ENCODE peak calls at places on chromosome 20, in five cellular contexts. L, W, Q, A and Z are unnamed samples.

GRCh38 chr20:53492212-53492611 is 101.4 kb downstream of the ZNF217 start:
- DNase-seq in L (no peak), W (no peak), Q (no peak), A (no peak), Z (no peak)

GRCh38 chr20:6976535-6976934 is 209.0 kb downstream of the BMP2 start:
- DNase-seq in L (no peak), W (no peak), Q (no peak), A (no peak), Z (no peak)

GRCh38 chr20:37295595-37295994 is 6.1 kb downstream of the MANBAL start:
- DNase-seq in L (no peak), W (no peak), Q (no peak), A (no peak), Z (no peak)

GRCh38 chr20:3739054-3739925 is 6.8 kb downstream of the HSPA12B start:
- DNase-seq in L (no peak), W (no peak), Q (no peak), A (no peak), Z (no peak)

GRCh38 chr20:44187054-44187762 is at the start of gene JPH2:
- DNase-seq in L (peak), W (peak), Q (peak), A (peak), Z (no peak)

GRCh38 chr20:44745560-44746366 is at the start of gene KCNK15:
- DNase-seq in L (no peak), W (peak), Q (peak), A (peak), Z (no peak)

GRCh38 chr20:54510546-54511129 is 35.2 kb downstream of the DOK5 start:
- DNase-seq in L (no peak), W (peak), Q (peak), A (no peak), Z (no peak)

GRCh38 chr20:20226554-20226953 is 141.3 kb upstream of the INSM1 start:
- DNase-seq in L (no peak), W (no peak), Q (no peak), A (no peak), Z (no peak)

GRCh38 chr20:23094213-23094896 is 8.2 kb upstream of the CD93 start:
- DNase-seq in L (no peak), W (no peak), Q (no peak), A (no peak), Z (no peak)

GRCh38 chr20:46549188-46549967 is 1.1 kb downstream of the OCSTAMP start:
- DNase-seq in L (no peak), W (no peak), Q (no peak), A (no peak), Z (no peak)

GRCh38 chr20:31707994-31708744 is 14.5 kb downstream of the BCL2L1 start:
- DNase-seq in L (peak), W (peak), Q (peak), A (no peak), Z (peak)

GRCh38 chr20:62135573-62136266 is 7.5 kb downstream of the PSMA7 start:
- DNase-seq in L (no peak), W (no peak), Q (no peak), A (no peak), Z (no peak)
- TF ChIP-seq POLR2A in L (no peak), W (no peak), Q (no peak), A (no peak), Z (peak)

DNA sequence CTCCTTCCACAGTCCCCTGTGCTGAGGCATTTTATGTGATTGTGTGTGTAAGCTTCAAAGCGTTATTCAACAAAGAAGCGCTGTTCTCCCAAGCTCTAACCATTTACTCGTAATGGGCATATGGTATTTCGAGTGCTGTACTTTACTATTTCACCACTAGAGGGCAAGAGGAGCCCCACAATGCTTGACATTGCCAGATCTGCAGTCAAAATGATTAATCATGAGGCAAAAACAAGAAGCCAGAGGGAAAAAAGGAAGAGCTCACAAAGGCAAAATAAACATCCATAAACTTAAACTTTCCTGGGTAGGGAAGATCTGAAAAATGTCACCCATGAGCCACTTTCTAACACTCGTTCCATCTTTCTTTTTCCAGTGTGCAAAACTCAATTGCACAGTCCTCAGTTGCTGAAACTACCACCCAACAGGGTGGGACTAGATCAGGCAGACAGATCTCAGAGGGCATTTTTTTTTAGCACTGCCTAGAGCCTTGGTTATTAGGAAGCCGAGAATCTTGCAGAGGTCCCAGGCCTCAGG is 215.0 kb upstream of the PLCB4 start:
- DNase-seq in L (peak), W (no peak), Q (peak), A (no peak), Z (peak)
- TF ChIP-seq POLR2A in L (no peak), W (no peak), Q (no peak), A (no peak), Z (no peak)

GRCh38 chr20:40314278-40314677 is 374.8 kb downstream of the MAFB start:
- DNase-seq in L (no peak), W (no peak), Q (no peak), A (no peak), Z (no peak)
- TF ChIP-seq POLR2A in L (no peak), W (no peak), Q (no peak), A (no peak), Z (no peak)

GRCh38 chr20:57374931-57375651 is 16.1 kb upstream of the RBM38 start:
- DNase-seq in L (no peak), W (no peak), Q (no peak), A (no peak), Z (no peak)
- TF ChIP-seq POLR2A in L (no peak), W (no peak), Q (no peak), A (no peak), Z (no peak)

GRCh38 chr20:50308166-50308512 is 117.5 kb downstream of the CEBPB start:
- DNase-seq in L (no peak), W (no peak), Q (no peak), A (no peak), Z (peak)
- TF ChIP-seq POLR2A in L (no peak), W (no peak), Q (no peak), A (no peak), Z (no peak)

GRCh38 chr20:5821627-5822215 is 71.5 kb downstream of the SHLD1 start:
- DNase-seq in L (peak), W (no peak), Q (peak), A (no peak), Z (peak)
- TF ChIP-seq POLR2A in L (no peak), W (no peak), Q (no peak), A (no peak), Z (no peak)